ENCODE peak calls at places on chromosomes 11 and 22, in seven cellular contexts. Z is T-helper 1 cell, U is stomach, F is HS-5, O is left ventricle myocardium inferior, H is left lobe of liver, S is HTR-8/SVneo. C is an unnamed sample.

GRCh38 chr22:45830531-45831245 is 146.3 kb downstream of the WNT7B start:
- DNase-seq in U (no peak), S (no peak), H (no peak), F (peak), O (no peak), Z (no peak), C (no peak)

GRCh38 chr11:67356551-67356866 is 3.2 kb upstream of the POLD4 start:
- DNase-seq in F (no peak), U (no peak), S (no peak), H (no peak), Z (no peak), O (no peak), C (no peak)

GRCh38 chr22:35102663-35103062 is 36.7 kb downstream of the ISX start:
- DNase-seq in O (no peak), U (no peak), Z (no peak), F (no peak), S (no peak), H (no peak), C (no peak)

GRCh38 chr22:19668748-19669147 is 45.6 kb upstream of the SEPTIN5 start:
- DNase-seq in S (no peak), U (no peak), H (no peak), Z (no peak), O (no peak), F (no peak), C (no peak)

GRCh38 chr11:61121917-61122316 is 19.6 kb downstream of the CD5 start:
- DNase-seq in S (no peak), Z (no peak), H (no peak), U (no peak), F (no peak), O (no peak), C (no peak)

GRCh38 chr22:39097098-39098020 is at the start of gene APOBEC3H:
- DNase-seq in O (no peak), U (no peak), S (peak), F (no peak), Z (no peak), H (no peak), C (no peak)

GRCh38 chr22:22687638-22688500 is 43.5 kb downstream of the GGTLC2 start:
- DNase-seq in F (no peak), Z (no peak), O (no peak), U (peak), H (no peak), S (no peak), C (peak)

GRCh38 chr11:63985812-63986155 is 454 bp upstream of the OTUB1 start:
- DNase-seq in O (no peak), S (no peak), F (no peak), H (no peak), Z (peak), U (no peak), C (no peak)

GRCh38 chr22:42366815-42367581 is 65.2 kb downstream of the NFAM1 start:
- DNase-seq in Z (no peak), S (no peak), U (peak), F (no peak), H (no peak), O (peak), C (no peak)

GRCh38 chr11:65470433-65470832 is 28.4 kb upstream of the MALAT1 start:
- DNase-seq in S (no peak), H (no peak), U (no peak), O (no peak), Z (no peak), F (no peak), C (no peak)

GRCh38 chr22:50019316-50019715 is 6.8 kb upstream of the IL17REL start:
- DNase-seq in O (no peak), H (no peak), Z (no peak), F (no peak), S (no peak), U (no peak), C (no peak)

GRCh38 chr11:102306817-102307814 is 10.2 kb upstream of the BIRC3 start:
- DNase-seq in H (no peak), F (no peak), S (no peak), Z (peak), O (no peak), U (no peak), C (no peak)

GRCh38 chr11:124807660-124808270 is 7.6 kb upstream of the MSANTD2 start:
- DNase-seq in S (no peak), H (no peak), U (no peak), O (no peak), Z (no peak), F (no peak), C (no peak)

GRCh38 chr11:32161293-32161692 is 70.4 kb downstream of the RCN1 start:
- DNase-seq in S (no peak), O (no peak), U (no peak), Z (no peak), F (no peak), H (no peak), C (no peak)

GRCh38 chr22:46619240-46619829 is 851 bp upstream of the GRAMD4 start:
- DNase-seq in S (no peak), U (no peak), F (no peak), O (no peak), H (no peak), Z (no peak), C (no peak)

C was measured in NCI-H460.